ENCODE peak calls at places on chromosomes 1 and 21, in eight cellular contexts. X is Panc1; C is activated CD4-positive, alpha-beta T cell treated with anti-CD3 and anti-CD28 coated beads for 48 hours; S is HS-27A; H is substantia nigra; A is NCI-H1092 treated with DMSO at 0.1 percent for 48 hours; B is germinal center; M is Ammon's horn. W is an unnamed sample.

GRCh38 chr1:50368179-50369007 is 54.9 kb downstream of the DMRTA2 start:
- DNase-seq in C (peak; percentile 52), S (no peak), M (no peak), B (peak; percentile 55), A (peak; percentile 59), X (peak; percentile 13), H (peak; percentile 6), W (no peak)

GRCh38 chr1:111202707-111203623 is 2.5 kb upstream of the DENND2D start:
- DNase-seq in A (no peak), M (no peak), S (no peak), X (no peak), C (no peak), B (no peak), H (no peak), W (no peak)

GRCh38 chr1:12177999-12178441 is 11.2 kb downstream of the TNFRSF1B start:
- DNase-seq in A (peak; percentile 24), H (no peak), S (no peak), C (peak; percentile 96), M (no peak), X (no peak), B (no peak), W (peak; percentile 96)

GRCh38 chr21:26077523-26077922 is 93.0 kb downstream of the APP start:
- DNase-seq in A (no peak), X (no peak), M (no peak), B (no peak), H (no peak), S (no peak), C (no peak), W (no peak)

GRCh38 chr1:31790140-31790539 is 25.7 kb downstream of the SPOCD1 start:
- DNase-seq in M (no peak), A (no peak), B (no peak), S (no peak), C (no peak), X (no peak), H (no peak), W (no peak)

GRCh38 chr1:160747717-160748116 is 8.7 kb downstream of the SLAMF7 start:
- DNase-seq in H (no peak), M (no peak), S (no peak), B (no peak), A (no peak), C (no peak), X (no peak), W (no peak)

GRCh38 chr1:150464422-150464826 is 22.8 kb upstream of the TARS2 start:
- DNase-seq in A (peak; percentile 56), S (peak; percentile 26), M (peak; percentile 60), X (peak; percentile 51), C (peak; percentile 82), H (no peak), B (peak; percentile 77), W (peak; percentile 68)

GRCh38 chr1:53868565-53868964 is 21.0 kb downstream of the YIPF1 start:
- DNase-seq in S (no peak), X (no peak), B (no peak), H (no peak), C (no peak), M (no peak), A (no peak), W (no peak)

GRCh38 chr1:240029418-240029817 is 62.3 kb upstream of the FMN2 start:
- DNase-seq in H (no peak), M (no peak), B (no peak), C (no peak), S (peak; percentile 38), A (no peak), X (no peak), W (no peak)

GRCh38 chr1:111833334-111833733 is 77.6 kb downstream of the DDX20 start:
- DNase-seq in M (no peak), H (no peak), B (no peak), A (no peak), S (no peak), C (no peak), X (no peak), W (no peak)

GRCh38 chr1:112395261-112395831 is 668 bp upstream of the CTTNBP2NL start:
- DNase-seq in X (no peak), M (no peak), B (no peak), C (no peak), S (no peak), H (no peak), A (no peak), W (no peak)

GRCh38 chr1:183227963-183228649 is 42.0 kb downstream of the LAMC2 start:
- DNase-seq in X (peak; percentile 15), A (peak; percentile 32), H (no peak), S (no peak), B (peak; percentile 30), M (no peak), C (peak; percentile 59), W (peak; percentile 9)

GRCh38 chr1:40409467-40409866 is 35.9 kb downstream of the SMAP2 start:
- DNase-seq in M (no peak), H (no peak), A (no peak), B (no peak), C (no peak), S (no peak), X (no peak), W (no peak)

GRCh38 chr1:200409203-200409760 is 554 bp downstream of the ZNF281 start:
- DNase-seq in B (peak; percentile 40), S (no peak), A (no peak), H (no peak), C (peak; percentile 50), M (no peak), X (no peak), W (peak; percentile 21)

GRCh38 chr1:21149430-21149861 is 27.3 kb downstream of the EIF4G3 start:
- DNase-seq in B (no peak), C (no peak), S (no peak), A (no peak), H (no peak), X (no peak), M (peak; percentile 74), W (no peak)

W was measured in activated T-cell treated with anti-CD3 and anti-CD28 coated beads for 4 hours.